ENCODE peak calls at places on chromosome 11, in six cellular contexts. One of them, this sample, is unnamed.

GRCh38 chr11:85826096-85826855 is 15.3 kb upstream of the SYTL2 start:
- DNase-seq in fibroblast of pulmonary artery: peak; percentile 30
- DNase-seq in endothelial cell: peak; percentile 39
- DNase-seq in adipocyte: peak; percentile 50
- DNase-seq in fibroblast of gingiva: peak; percentile 30
- DNase-seq in globus pallidus: no peak
- DNase-seq in this sample: peak; percentile 79

GRCh38 chr11:123061403-123062157 is at the start of gene HSPA8:
- DNase-seq in fibroblast of pulmonary artery: peak; percentile 71
- DNase-seq in endothelial cell: peak; percentile 22
- DNase-seq in adipocyte: peak; percentile 81
- DNase-seq in fibroblast of gingiva: peak; percentile 57
- DNase-seq in globus pallidus: peak; percentile 68
- DNase-seq in this sample: peak; percentile 93

GRCh38 chr11:12117200-12117995 is 7.0 kb downstream of the MICAL2 start:
- DNase-seq in fibroblast of pulmonary artery: peak; percentile 56
- DNase-seq in endothelial cell: no peak
- DNase-seq in adipocyte: no peak
- DNase-seq in fibroblast of gingiva: no peak
- DNase-seq in globus pallidus: no peak
- DNase-seq in this sample: no peak

GRCh38 chr11:111841370-111842053 is 29.9 kb downstream of the ALG9 start:
- DNase-seq in fibroblast of pulmonary artery: peak; percentile 91
- DNase-seq in endothelial cell: peak; percentile 82
- DNase-seq in adipocyte: peak; percentile 95
- DNase-seq in fibroblast of gingiva: peak; percentile 78
- DNase-seq in globus pallidus: peak; percentile 86
- DNase-seq in this sample: peak; percentile 85

GRCh38 chr11:129967996-129968395 is 34.6 kb downstream of the PRDM10 start:
- DNase-seq in fibroblast of pulmonary artery: no peak
- DNase-seq in endothelial cell: no peak
- DNase-seq in adipocyte: no peak
- DNase-seq in fibroblast of gingiva: no peak
- DNase-seq in globus pallidus: no peak
- DNase-seq in this sample: no peak

GRCh38 chr11:16603245-16603644 is 135.2 kb upstream of the C11orf58 start:
- DNase-seq in fibroblast of pulmonary artery: no peak
- DNase-seq in endothelial cell: no peak
- DNase-seq in adipocyte: no peak
- DNase-seq in fibroblast of gingiva: no peak
- DNase-seq in globus pallidus: no peak
- DNase-seq in this sample: no peak

GRCh38 chr11:46249103-46249942 is 28.1 kb upstream of the CREB3L1 start:
- DNase-seq in fibroblast of pulmonary artery: peak; percentile 50
- DNase-seq in endothelial cell: no peak
- DNase-seq in adipocyte: no peak
- DNase-seq in fibroblast of gingiva: no peak
- DNase-seq in globus pallidus: no peak
- DNase-seq in this sample: no peak

GRCh38 chr11:65945430-65945911 is at the start of gene TSGA10IP:
- DNase-seq in fibroblast of pulmonary artery: no peak
- DNase-seq in endothelial cell: no peak
- DNase-seq in adipocyte: no peak
- DNase-seq in fibroblast of gingiva: no peak
- DNase-seq in globus pallidus: no peak
- DNase-seq in this sample: peak; percentile 55

GRCh38 chr11:16981651-16982194 is 32.5 kb downstream of the PLEKHA7 start:
- DNase-seq in fibroblast of pulmonary artery: peak; percentile 55
- DNase-seq in endothelial cell: no peak
- DNase-seq in adipocyte: peak; percentile 81
- DNase-seq in fibroblast of gingiva: peak; percentile 14
- DNase-seq in globus pallidus: peak; percentile 94
- DNase-seq in this sample: peak; percentile 91

GRCh38 chr11:130164221-130164570 is 4.6 kb downstream of the ST14 start:
- DNase-seq in fibroblast of pulmonary artery: no peak
- DNase-seq in endothelial cell: no peak
- DNase-seq in adipocyte: no peak
- DNase-seq in fibroblast of gingiva: no peak
- DNase-seq in globus pallidus: no peak
- DNase-seq in this sample: no peak

GRCh38 chr11:8273281-8273680 is 9.6 kb upstream of the LMO1 start:
- DNase-seq in fibroblast of pulmonary artery: peak; percentile 36
- DNase-seq in endothelial cell: no peak
- DNase-seq in adipocyte: peak; percentile 29
- DNase-seq in fibroblast of gingiva: no peak
- DNase-seq in globus pallidus: no peak
- DNase-seq in this sample: no peak

GRCh38 chr11:16860632-16861031 is 122.2 kb downstream of the C11orf58 start:
- DNase-seq in fibroblast of pulmonary artery: peak; percentile 30
- DNase-seq in endothelial cell: no peak
- DNase-seq in adipocyte: no peak
- DNase-seq in fibroblast of gingiva: no peak
- DNase-seq in globus pallidus: no peak
- DNase-seq in this sample: no peak

GRCh38 chr11:33942954-33943353 is 51.1 kb upstream of the LMO2 start:
- DNase-seq in fibroblast of pulmonary artery: peak; percentile 78
- DNase-seq in endothelial cell: no peak
- DNase-seq in adipocyte: peak; percentile 24
- DNase-seq in fibroblast of gingiva: peak; percentile 73
- DNase-seq in globus pallidus: peak; percentile 45
- DNase-seq in this sample: peak; percentile 80

GRCh38 chr11:115185507-115185906 is 318.7 kb downstream of the CADM1 start:
- DNase-seq in fibroblast of pulmonary artery: no peak
- DNase-seq in endothelial cell: no peak
- DNase-seq in adipocyte: no peak
- DNase-seq in fibroblast of gingiva: no peak
- DNase-seq in globus pallidus: no peak
- DNase-seq in this sample: no peak

GRCh38 chr11:92098172-92098571 is 126.4 kb upstream of the FAT3 start:
- DNase-seq in fibroblast of pulmonary artery: no peak
- DNase-seq in endothelial cell: no peak
- DNase-seq in adipocyte: no peak
- DNase-seq in fibroblast of gingiva: no peak
- DNase-seq in globus pallidus: no peak
- DNase-seq in this sample: no peak

GRCh38 chr11:128697645-128698174 is 3.8 kb downstream of the FLI1 start:
- DNase-seq in fibroblast of pulmonary artery: peak; percentile 49
- DNase-seq in endothelial cell: no peak
- DNase-seq in adipocyte: no peak
- DNase-seq in fibroblast of gingiva: no peak
- DNase-seq in globus pallidus: no peak
- DNase-seq in this sample: no peak

GRCh38 chr11:8080069-8080670 is 841 bp upstream of the TUB start:
- DNase-seq in fibroblast of pulmonary artery: no peak
- DNase-seq in endothelial cell: no peak
- DNase-seq in adipocyte: no peak
- DNase-seq in fibroblast of gingiva: no peak
- DNase-seq in globus pallidus: no peak
- DNase-seq in this sample: no peak

GRCh38 chr11:61642162-61642561 is 38.0 kb upstream of the DAGLA start:
- DNase-seq in fibroblast of pulmonary artery: no peak
- DNase-seq in endothelial cell: no peak
- DNase-seq in adipocyte: no peak
- DNase-seq in fibroblast of gingiva: no peak
- DNase-seq in globus pallidus: no peak
- DNase-seq in this sample: no peak

GRCh38 chr11:78050964-78051831 is 12.5 kb upstream of the THRSP start:
- DNase-seq in fibroblast of pulmonary artery: peak; percentile 70
- DNase-seq in endothelial cell: no peak
- DNase-seq in adipocyte: peak; percentile 58
- DNase-seq in fibroblast of gingiva: peak; percentile 52
- DNase-seq in globus pallidus: no peak
- DNase-seq in this sample: no peak

GRCh38 chr11:65887723-65888162 is 528 bp downstream of the FIBP start:
- DNase-seq in fibroblast of pulmonary artery: no peak
- DNase-seq in endothelial cell: no peak
- DNase-seq in adipocyte: no peak
- DNase-seq in fibroblast of gingiva: no peak
- DNase-seq in globus pallidus: no peak
- DNase-seq in this sample: no peak

GRCh38 chr11:1105183-1105565 is 30.5 kb downstream of the MUC2 start:
- DNase-seq in fibroblast of pulmonary artery: no peak
- DNase-seq in endothelial cell: no peak
- DNase-seq in adipocyte: no peak
- DNase-seq in fibroblast of gingiva: no peak
- DNase-seq in globus pallidus: no peak
- DNase-seq in this sample: peak; percentile 56

GRCh38 chr11:77092382-77092781 is 10.3 kb upstream of the OMP start:
- DNase-seq in fibroblast of pulmonary artery: no peak
- DNase-seq in endothelial cell: no peak
- DNase-seq in adipocyte: no peak
- DNase-seq in fibroblast of gingiva: no peak
- DNase-seq in globus pallidus: no peak
- DNase-seq in this sample: peak; percentile 52

GRCh38 chr11:35618497-35619029 is 303 bp downstream of the FJX1 start:
- DNase-seq in fibroblast of pulmonary artery: peak; percentile 46
- DNase-seq in endothelial cell: no peak
- DNase-seq in adipocyte: peak; percentile 84
- DNase-seq in fibroblast of gingiva: peak; percentile 35
- DNase-seq in globus pallidus: peak; percentile 11
- DNase-seq in this sample: no peak

GRCh38 chr11:61830318-61831105 is 2.4 kb downstream of the FADS2 start:
- DNase-seq in fibroblast of pulmonary artery: peak; percentile 56
- DNase-seq in endothelial cell: no peak
- DNase-seq in adipocyte: peak; percentile 78
- DNase-seq in fibroblast of gingiva: peak; percentile 45
- DNase-seq in globus pallidus: no peak
- DNase-seq in this sample: no peak

GRCh38 chr11:72230764-72231365 is 6.3 kb downstream of the INPPL1 start:
- DNase-seq in fibroblast of pulmonary artery: no peak
- DNase-seq in endothelial cell: peak; percentile 1
- DNase-seq in adipocyte: no peak
- DNase-seq in fibroblast of gingiva: no peak
- DNase-seq in globus pallidus: no peak
- DNase-seq in this sample: peak; percentile 51

GRCh38 chr11:134598368-134598767 is 186.3 kb upstream of the B3GAT1 start:
- DNase-seq in fibroblast of pulmonary artery: no peak
- DNase-seq in endothelial cell: no peak
- DNase-seq in adipocyte: no peak
- DNase-seq in fibroblast of gingiva: no peak
- DNase-seq in globus pallidus: no peak
- DNase-seq in this sample: no peak

GRCh38 chr11:68839953-68840641 is 1.6 kb downstream of the CPT1A start:
- DNase-seq in fibroblast of pulmonary artery: peak; percentile 34
- DNase-seq in endothelial cell: no peak
- DNase-seq in adipocyte: peak; percentile 41
- DNase-seq in fibroblast of gingiva: no peak
- DNase-seq in globus pallidus: peak; percentile 42
- DNase-seq in this sample: no peak

GRCh38 chr11:74371269-74372039 is 26.8 kb downstream of the PGM2L1 start:
- DNase-seq in fibroblast of pulmonary artery: peak; percentile 44
- DNase-seq in endothelial cell: no peak
- DNase-seq in adipocyte: peak; percentile 77
- DNase-seq in fibroblast of gingiva: peak; percentile 46
- DNase-seq in globus pallidus: no peak
- DNase-seq in this sample: no peak

GRCh38 chr11:1348748-1349073 is 39.3 kb upstream of the TOLLIP start:
- DNase-seq in fibroblast of pulmonary artery: no peak
- DNase-seq in endothelial cell: no peak
- DNase-seq in adipocyte: no peak
- DNase-seq in fibroblast of gingiva: no peak
- DNase-seq in globus pallidus: no peak
- DNase-seq in this sample: no peak

GRCh38 chr11:91946397-91947090 is 278.1 kb upstream of the FAT3 start:
- DNase-seq in fibroblast of pulmonary artery: peak; percentile 22
- DNase-seq in endothelial cell: no peak
- DNase-seq in adipocyte: no peak
- DNase-seq in fibroblast of gingiva: no peak
- DNase-seq in globus pallidus: no peak
- DNase-seq in this sample: no peak

GRCh38 chr11:65491614-65492386 is 7.0 kb upstream of the MALAT1 start:
- DNase-seq in fibroblast of pulmonary artery: peak; percentile 95
- DNase-seq in endothelial cell: no peak
- DNase-seq in adipocyte: peak; percentile 94
- DNase-seq in fibroblast of gingiva: peak; percentile 95
- DNase-seq in globus pallidus: peak; percentile 79
- DNase-seq in this sample: peak; percentile 95

GRCh38 chr11:88231894-88232482 is 56.7 kb upstream of the RAB38 start:
- DNase-seq in fibroblast of pulmonary artery: peak; percentile 65
- DNase-seq in endothelial cell: peak; percentile 41
- DNase-seq in adipocyte: peak; percentile 73
- DNase-seq in fibroblast of gingiva: peak; percentile 34
- DNase-seq in globus pallidus: no peak
- DNase-seq in this sample: no peak

GRCh38 chr11:74680703-74681531 is 50.3 kb downstream of the CHRDL2 start:
- DNase-seq in fibroblast of pulmonary artery: no peak
- DNase-seq in endothelial cell: no peak
- DNase-seq in adipocyte: no peak
- DNase-seq in fibroblast of gingiva: no peak
- DNase-seq in globus pallidus: no peak
- DNase-seq in this sample: peak; percentile 49

GRCh38 chr11:113721462-113722066 is 15.5 kb upstream of the TMPRSS5 start:
- DNase-seq in fibroblast of pulmonary artery: peak; percentile 66
- DNase-seq in endothelial cell: no peak
- DNase-seq in adipocyte: peak; percentile 31
- DNase-seq in fibroblast of gingiva: peak; percentile 44
- DNase-seq in globus pallidus: no peak
- DNase-seq in this sample: no peak

GRCh38 chr11:125080531-125080911 is 17.4 kb downstream of the SLC37A2 start:
- DNase-seq in fibroblast of pulmonary artery: no peak
- DNase-seq in endothelial cell: no peak
- DNase-seq in adipocyte: no peak
- DNase-seq in fibroblast of gingiva: no peak
- DNase-seq in globus pallidus: no peak
- DNase-seq in this sample: no peak